ENCODE peak calls at places on chromosomes 12 and 14, in eight cellular contexts. One of them, this sample, is unnamed.
A peak's percentile ranks its signal among the peaks of the same experiment; 100 is the strongest.

GRCh38 chr14:22479781-22480464 is 109.1 kb downstream of the DAD1 start:
- DNase-seq in hypothalamus: no peak
- DNase-seq in stomach: no peak
- DNase-seq in HEK293T: no peak
- DNase-seq in ecto neural progenitor cell: no peak
- DNase-seq in AG10803: peak; percentile 19
- DNase-seq in natural killer cell treated with Interleukin-12 subunit alpha and Interleukin-12 subunit beta and Interleukin-15 and Interleukin-18, amount 100 ng/mL, for 72 hours: no peak
- DNase-seq in RWPE1: no peak
- DNase-seq in this sample: no peak

GRCh38 chr14:91501951-91502930 is 7.9 kb downstream of the PPP4R3A start:
- DNase-seq in natural killer cell treated with Interleukin-12 subunit alpha and Interleukin-12 subunit beta and Interleukin-15 and Interleukin-18, amount 100 ng/mL, for 72 hours: no peak
- DNase-seq in stomach: no peak
- DNase-seq in RWPE1: no peak
- DNase-seq in hypothalamus: no peak
- DNase-seq in ecto neural progenitor cell: no peak
- DNase-seq in HEK293T: no peak
- DNase-seq in AG10803: no peak
- DNase-seq in this sample: no peak

GRCh38 chr14:93959239-93960107 is 16.9 kb downstream of the ASB2 start:
- DNase-seq in stomach: peak; percentile 77
- DNase-seq in RWPE1: peak; percentile 94
- DNase-seq in AG10803: peak; percentile 82
- DNase-seq in ecto neural progenitor cell: no peak
- DNase-seq in hypothalamus: no peak
- DNase-seq in HEK293T: peak; percentile 16
- DNase-seq in natural killer cell treated with Interleukin-12 subunit alpha and Interleukin-12 subunit beta and Interleukin-15 and Interleukin-18, amount 100 ng/mL, for 72 hours: peak; percentile 96
- DNase-seq in this sample: peak; percentile 89

GRCh38 chr14:106210650-106211049 is 684.3 kb downstream of the TMEM121 start:
- DNase-seq in ecto neural progenitor cell: no peak
- DNase-seq in natural killer cell treated with Interleukin-12 subunit alpha and Interleukin-12 subunit beta and Interleukin-15 and Interleukin-18, amount 100 ng/mL, for 72 hours: no peak
- DNase-seq in AG10803: no peak
- DNase-seq in HEK293T: no peak
- DNase-seq in hypothalamus: no peak
- DNase-seq in stomach: no peak
- DNase-seq in RWPE1: no peak
- DNase-seq in this sample: no peak

GRCh38 chr12:54232790-54233189 is 44.0 kb upstream of the SMUG1 start:
- DNase-seq in natural killer cell treated with Interleukin-12 subunit alpha and Interleukin-12 subunit beta and Interleukin-15 and Interleukin-18, amount 100 ng/mL, for 72 hours: no peak
- DNase-seq in stomach: no peak
- DNase-seq in HEK293T: peak; percentile 31
- DNase-seq in ecto neural progenitor cell: no peak
- DNase-seq in hypothalamus: no peak
- DNase-seq in AG10803: peak; percentile 77
- DNase-seq in RWPE1: no peak
- DNase-seq in this sample: no peak

GRCh38 chr12:6384499-6385436 is 806 bp downstream of the LTBR start:
- DNase-seq in AG10803: no peak
- DNase-seq in stomach: no peak
- DNase-seq in RWPE1: no peak
- DNase-seq in natural killer cell treated with Interleukin-12 subunit alpha and Interleukin-12 subunit beta and Interleukin-15 and Interleukin-18, amount 100 ng/mL, for 72 hours: peak; percentile 54
- DNase-seq in hypothalamus: no peak
- DNase-seq in HEK293T: no peak
- DNase-seq in ecto neural progenitor cell: no peak
- DNase-seq in this sample: no peak

GRCh38 chr12:69672195-69672594 is 26.9 kb downstream of the BEST3 start:
- DNase-seq in natural killer cell treated with Interleukin-12 subunit alpha and Interleukin-12 subunit beta and Interleukin-15 and Interleukin-18, amount 100 ng/mL, for 72 hours: no peak
- DNase-seq in hypothalamus: no peak
- DNase-seq in stomach: no peak
- DNase-seq in ecto neural progenitor cell: no peak
- DNase-seq in RWPE1: no peak
- DNase-seq in HEK293T: no peak
- DNase-seq in AG10803: no peak
- DNase-seq in this sample: no peak

GRCh38 chr12:95182868-95183415 is 34.3 kb downstream of the FGD6 start:
- DNase-seq in hypothalamus: no peak
- DNase-seq in ecto neural progenitor cell: no peak
- DNase-seq in HEK293T: no peak
- DNase-seq in natural killer cell treated with Interleukin-12 subunit alpha and Interleukin-12 subunit beta and Interleukin-15 and Interleukin-18, amount 100 ng/mL, for 72 hours: no peak
- DNase-seq in AG10803: peak; percentile 69
- DNase-seq in stomach: no peak
- DNase-seq in RWPE1: peak; percentile 29
- DNase-seq in this sample: no peak

GRCh38 chr14:76780058-76780345 is 18.7 kb downstream of the VASH1 start:
- DNase-seq in stomach: no peak
- DNase-seq in ecto neural progenitor cell: no peak
- DNase-seq in HEK293T: no peak
- DNase-seq in hypothalamus: no peak
- DNase-seq in RWPE1: no peak
- DNase-seq in natural killer cell treated with Interleukin-12 subunit alpha and Interleukin-12 subunit beta and Interleukin-15 and Interleukin-18, amount 100 ng/mL, for 72 hours: no peak
- DNase-seq in AG10803: no peak
- DNase-seq in this sample: no peak

GRCh38 chr12:16531623-16532022 is 74.3 kb downstream of the LMO3 start:
- DNase-seq in AG10803: no peak
- DNase-seq in hypothalamus: no peak
- DNase-seq in ecto neural progenitor cell: no peak
- DNase-seq in stomach: peak; percentile 36
- DNase-seq in natural killer cell treated with Interleukin-12 subunit alpha and Interleukin-12 subunit beta and Interleukin-15 and Interleukin-18, amount 100 ng/mL, for 72 hours: no peak
- DNase-seq in RWPE1: peak; percentile 7
- DNase-seq in HEK293T: no peak
- DNase-seq in this sample: no peak

GRCh38 chr12:102917026-102917787 is at the start of gene PAH:
- DNase-seq in natural killer cell treated with Interleukin-12 subunit alpha and Interleukin-12 subunit beta and Interleukin-15 and Interleukin-18, amount 100 ng/mL, for 72 hours: no peak
- DNase-seq in RWPE1: no peak
- DNase-seq in HEK293T: peak; percentile 13
- DNase-seq in hypothalamus: no peak
- DNase-seq in stomach: peak; percentile 26
- DNase-seq in AG10803: no peak
- DNase-seq in ecto neural progenitor cell: peak; percentile 66
- DNase-seq in this sample: no peak

GRCh38 chr12:125136702-125137101 is 71.5 kb downstream of the AACS start:
- DNase-seq in natural killer cell treated with Interleukin-12 subunit alpha and Interleukin-12 subunit beta and Interleukin-15 and Interleukin-18, amount 100 ng/mL, for 72 hours: no peak
- DNase-seq in AG10803: no peak
- DNase-seq in hypothalamus: no peak
- DNase-seq in ecto neural progenitor cell: no peak
- DNase-seq in RWPE1: no peak
- DNase-seq in HEK293T: no peak
- DNase-seq in stomach: no peak
- DNase-seq in this sample: no peak

GRCh38 chr12:52395761-52396434 is 10.2 kb downstream of the KRT82 start:
- DNase-seq in natural killer cell treated with Interleukin-12 subunit alpha and Interleukin-12 subunit beta and Interleukin-15 and Interleukin-18, amount 100 ng/mL, for 72 hours: no peak
- DNase-seq in AG10803: peak; percentile 37
- DNase-seq in stomach: no peak
- DNase-seq in ecto neural progenitor cell: no peak
- DNase-seq in RWPE1: peak; percentile 55
- DNase-seq in HEK293T: peak; percentile 21
- DNase-seq in hypothalamus: no peak
- DNase-seq in this sample: no peak

GRCh38 chr12:109428038-109428629 is 49.0 kb downstream of the KCTD10 start:
- DNase-seq in AG10803: peak; percentile 82
- DNase-seq in stomach: peak; percentile 81
- DNase-seq in hypothalamus: peak; percentile 79
- DNase-seq in RWPE1: peak; percentile 65
- DNase-seq in HEK293T: peak; percentile 84
- DNase-seq in natural killer cell treated with Interleukin-12 subunit alpha and Interleukin-12 subunit beta and Interleukin-15 and Interleukin-18, amount 100 ng/mL, for 72 hours: peak; percentile 85
- DNase-seq in ecto neural progenitor cell: no peak
- DNase-seq in this sample: peak; percentile 24